ENCODE peak calls at places on chromosomes 7 and 10, in four cellular contexts. One of them, this sample, is unnamed.

GRCh38 chr10:79065853-79066252 is 2.9 kb upstream of the ZMIZ1 start:
- DNase-seq in DMS53: no peak
- DNase-seq in hepatic stellate cell: no peak
- DNase-seq in IMR-90: no peak
- DNase-seq in this sample: no peak

GRCh38 chr7:20834656-20835055 is 48.0 kb upstream of the SP8 start:
- DNase-seq in DMS53: peak
- DNase-seq in hepatic stellate cell: no peak
- DNase-seq in IMR-90: no peak
- DNase-seq in this sample: no peak

GRCh38 chr10:98074315-98074911 is 44.0 kb upstream of the CRTAC1 start:
- DNase-seq in DMS53: peak
- DNase-seq in hepatic stellate cell: no peak
- DNase-seq in IMR-90: peak
- DNase-seq in this sample: no peak

GRCh38 chr7:7454000-7454399 is 81.7 kb downstream of the COL28A1 start:
- DNase-seq in DMS53: no peak
- DNase-seq in hepatic stellate cell: no peak
- DNase-seq in IMR-90: no peak
- DNase-seq in this sample: no peak

GRCh38 chr7:84372712-84373111 is 178.1 kb upstream of the SEMA3A start:
- DNase-seq in DMS53: no peak
- DNase-seq in hepatic stellate cell: no peak
- DNase-seq in IMR-90: peak
- DNase-seq in this sample: no peak

GRCh38 chr7:102978280-102978679 is 65.5 kb downstream of the LRRC17 start:
- DNase-seq in DMS53: peak
- DNase-seq in hepatic stellate cell: peak
- DNase-seq in IMR-90: peak
- DNase-seq in this sample: no peak

GRCh38 chr7:13042605-13043236 is 355.3 kb downstream of the ARL4A start:
- DNase-seq in DMS53: peak
- DNase-seq in hepatic stellate cell: no peak
- DNase-seq in IMR-90: peak
- DNase-seq in this sample: no peak

GRCh38 chr10:117989962-117990361 is 56.8 kb downstream of the RAB11FIP2 start:
- DNase-seq in DMS53: no peak
- DNase-seq in hepatic stellate cell: no peak
- DNase-seq in IMR-90: no peak
- DNase-seq in this sample: no peak